ENCODE peak calls at places on chromosomes 16 and 17, in ten cellular contexts. O is DND-41; B is CD4-positive, alpha-beta memory T cell; H is body of pancreas; V is lung; P is tibial artery; N is fibroblast of lung; Q is K562; U is Peyer's patch; R is neural progenitor cell. F is an unnamed sample.

GRCh38 chr17:60573139-60573975 is 26.6 kb upstream of the PPM1D start:
- DNase-seq in B (no peak), H (peak), V (no peak), R (no peak), Q (no peak), U (no peak), N (peak), O (no peak), P (no peak), F (no peak)

GRCh38 chr16:29710227-29711219 is 31.5 kb downstream of the QPRT start:
- DNase-seq in P (no peak), Q (peak), B (peak), H (peak), U (peak), O (peak), R (peak), V (no peak), N (peak), F (no peak)

GRCh38 chr16:28101533-28101890 is 38.0 kb upstream of the GSG1L start:
- DNase-seq in P (no peak), H (no peak), B (no peak), R (no peak), U (peak), V (no peak), O (no peak), N (no peak), Q (no peak), F (no peak)

GRCh38 chr16:81094771-81095251 is 1.4 kb downstream of the GCSH start:
- DNase-seq in O (no peak), N (peak), V (no peak), P (no peak), U (no peak), H (no peak), B (no peak), Q (no peak), R (no peak), F (no peak)

GRCh38 chr17:39143552-39144093 is 7.8 kb downstream of the PLXDC1 start:
- DNase-seq in H (no peak), P (peak), U (no peak), O (no peak), B (no peak), V (no peak), R (no peak), Q (no peak), N (no peak), F (peak)

GRCh38 chr16:74813109-74813641 is 38.6 kb upstream of the FA2H start:
- DNase-seq in H (peak), O (peak), P (peak), R (peak), V (peak), B (peak), N (peak), Q (peak), U (peak), F (peak)

GRCh38 chr16:53131363-53132071 is 76.7 kb downstream of the CHD9 start:
- DNase-seq in H (peak), R (no peak), U (peak), P (peak), O (peak), B (peak), V (peak), N (peak), Q (peak), F (peak)

GRCh38 chr16:65574311-65574966 is 452.6 kb upstream of the CDH11 start:
- DNase-seq in P (no peak), H (no peak), U (no peak), N (no peak), B (no peak), R (no peak), O (no peak), V (no peak), Q (no peak), F (no peak)

GRCh38 chr17:71633391-71633849 is 487.4 kb upstream of the SOX9 start:
- DNase-seq in U (peak), O (no peak), P (no peak), R (no peak), Q (no peak), N (peak), H (no peak), B (no peak), V (no peak), F (no peak)

GRCh38 chr16:3876695-3877094 is 3.8 kb downstream of the CREBBP start:
- DNase-seq in N (peak), H (no peak), P (no peak), U (no peak), O (no peak), B (no peak), R (no peak), V (no peak), Q (no peak), F (no peak)

GRCh38 chr17:16243385-16243784 is 26.4 kb downstream of the PIGL start:
- DNase-seq in N (no peak), Q (no peak), V (no peak), O (no peak), B (no peak), R (no peak), U (no peak), H (no peak), P (no peak), F (no peak)

GRCh38 chr16:57258910-57259475 is 13.9 kb downstream of the ARL2BP start:
- DNase-seq in R (no peak), V (no peak), U (peak), B (no peak), Q (no peak), H (no peak), O (no peak), N (no peak), P (no peak), F (no peak)

GRCh38 chr16:66515543-66516171 is 34.3 kb downstream of the TK2 start:
- DNase-seq in U (peak), R (no peak), O (peak), N (peak), V (no peak), H (no peak), Q (peak), B (no peak), P (peak), F (no peak)

GRCh38 chr17:82110298-82110697 is 12.3 kb upstream of the FASN start:
- DNase-seq in V (no peak), Q (no peak), H (no peak), B (no peak), R (no peak), P (no peak), N (no peak), O (no peak), U (no peak), F (no peak)

GRCh38 chr16:80007216-80007615 is 406.7 kb upstream of the MAF start:
- DNase-seq in U (no peak), V (no peak), P (no peak), H (no peak), B (no peak), Q (no peak), N (peak), R (no peak), O (no peak), F (no peak)

GRCh38 chr16:14320406-14320805 is 249.3 kb downstream of the MRTFB start:
- DNase-seq in N (no peak), B (no peak), R (no peak), Q (no peak), H (no peak), O (no peak), U (no peak), V (no peak), P (no peak), F (no peak)

GRCh38 chr17:39486242-39486641 is 25.0 kb downstream of the CDK12 start:
- DNase-seq in N (peak), B (no peak), R (no peak), V (no peak), P (no peak), O (no peak), U (no peak), Q (no peak), H (no peak), F (peak)

GRCh38 chr17:72134560-72135399 is 14.0 kb downstream of the SOX9 start:
- DNase-seq in R (no peak), N (peak), B (no peak), O (no peak), U (no peak), P (no peak), Q (no peak), H (no peak), V (no peak), F (no peak)

GRCh38 chr17:82412535-82413520 is 5.3 kb upstream of the HEXD start:
- DNase-seq in Q (no peak), N (no peak), H (peak), P (no peak), B (no peak), R (no peak), O (no peak), U (no peak), V (no peak), F (no peak)

DNA sequence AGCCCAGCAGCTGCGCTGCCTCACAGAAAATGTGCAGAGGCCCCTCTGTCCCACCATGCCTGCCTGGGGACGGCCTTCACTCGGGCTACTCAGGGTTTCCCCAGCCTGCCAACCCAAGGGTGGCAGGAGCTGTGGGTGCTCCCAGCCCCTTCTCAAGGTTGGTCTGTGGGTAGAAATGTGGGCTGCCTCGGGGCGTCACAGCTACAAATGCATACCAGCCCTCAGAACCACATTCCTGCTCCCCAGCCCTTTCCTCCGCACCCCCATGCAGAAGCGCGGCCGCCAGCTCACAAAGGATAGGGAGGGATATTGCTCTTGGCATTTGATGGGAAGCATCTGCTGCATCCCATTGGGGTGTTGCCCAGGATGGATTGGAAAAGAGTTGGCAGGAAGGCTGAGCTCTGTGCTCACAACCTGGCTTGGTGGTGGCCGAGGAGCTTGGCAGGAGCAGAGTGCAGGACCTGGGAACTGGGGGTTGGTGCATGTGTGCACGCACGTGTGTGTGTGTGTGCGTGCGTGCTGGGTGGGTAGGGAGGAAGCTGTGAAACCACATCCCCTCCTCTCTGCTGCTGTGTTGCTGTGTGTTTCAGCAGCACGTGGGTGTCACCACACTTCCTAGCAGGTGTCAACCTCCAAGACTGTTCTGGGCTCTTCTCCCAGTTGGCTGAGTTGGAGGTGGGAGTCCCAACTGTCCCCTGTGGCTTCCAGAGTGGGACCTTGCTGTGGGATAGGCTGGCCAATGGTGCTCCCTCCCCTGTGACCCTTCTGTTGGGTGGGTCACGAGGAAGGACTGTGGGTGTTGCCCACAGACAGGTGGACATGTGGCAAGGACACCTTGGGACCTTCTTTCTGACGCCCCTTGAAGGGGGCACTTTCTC is 304.5 kb downstream of the SEC14L1 start:
- DNase-seq in B (peak), P (peak), N (peak), R (no peak), H (no peak), O (peak), U (peak), V (no peak), Q (no peak), F (peak)
- H3K27ac ChIP-seq in B (peak), P (peak), N (peak), R (no peak), H (peak), O (peak), U (peak), V (peak), Q (peak), F (peak)

GRCh38 chr16:15597135-15597534 is 45.8 kb downstream of the MARF1 start:
- DNase-seq in Q (no peak), U (no peak), R (no peak), N (no peak), O (no peak), V (no peak), B (no peak), H (no peak), P (no peak), F (no peak)

GRCh38 chr16:15593235-15593634 is 49.7 kb downstream of the MARF1 start:
- DNase-seq in B (no peak), N (no peak), H (no peak), R (no peak), P (peak), Q (peak), V (no peak), U (no peak), O (no peak), F (peak)

GRCh38 chr16:15586716-15587115 is 56.2 kb downstream of the MARF1 start:
- DNase-seq in B (no peak), H (no peak), Q (no peak), U (no peak), R (no peak), V (no peak), N (no peak), P (no peak), O (no peak), F (no peak)

GRCh38 chr16:15587152-15587825 is 55.7 kb downstream of the MARF1 start:
- DNase-seq in V (no peak), O (no peak), R (no peak), N (no peak), Q (no peak), P (no peak), B (no peak), U (no peak), H (no peak), F (no peak)

DNA sequence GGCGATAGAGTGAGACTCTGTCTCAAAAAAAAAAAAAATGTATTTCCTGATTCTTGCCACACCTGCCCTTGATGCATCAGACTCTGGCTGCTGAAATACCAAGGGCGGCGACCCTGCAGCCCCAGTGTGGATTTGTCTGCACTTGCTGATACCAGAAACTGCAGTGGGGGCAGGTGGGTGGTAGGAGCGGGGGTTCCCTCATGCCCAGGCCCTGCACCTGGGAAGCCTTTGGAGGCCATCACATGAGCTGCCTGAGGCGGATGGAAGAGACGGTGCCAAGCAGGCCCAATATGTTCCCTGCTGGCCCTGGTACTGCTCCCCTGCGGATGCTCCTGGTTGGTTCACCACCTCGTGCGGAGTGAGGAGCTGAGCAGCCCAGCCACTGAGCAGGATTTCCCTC is 50.6 kb downstream of the MARF1 start:
- DNase-seq in H (no peak), B (no peak), O (no peak), N (no peak), V (no peak), P (no peak), Q (no peak), U (no peak), R (no peak), F (no peak)
- H3K27ac ChIP-seq in H (no peak), B (no peak), O (no peak), N (no peak), V (peak), P (no peak), Q (peak), U (peak), R (no peak), F (no peak)

GRCh38 chr16:86903068-86903467 is 324.7 kb downstream of the FOXL1 start:
- DNase-seq in P (no peak), N (no peak), O (no peak), H (no peak), Q (no peak), U (no peak), V (no peak), R (no peak), B (no peak), F (no peak)

GRCh38 chr16:86899156-86899555 is 320.8 kb downstream of the FOXL1 start:
- DNase-seq in P (no peak), O (no peak), V (no peak), U (no peak), B (no peak), N (no peak), R (no peak), H (no peak), Q (no peak), F (no peak)

GRCh38 chr16:86899757-86900156 is 321.4 kb downstream of the FOXL1 start:
- DNase-seq in V (no peak), O (no peak), N (peak), P (no peak), B (no peak), R (no peak), U (no peak), Q (no peak), H (no peak), F (no peak)

GRCh38 chr16:86898386-86898785 is 320.0 kb downstream of the FOXL1 start:
- DNase-seq in H (no peak), R (no peak), B (no peak), V (no peak), O (no peak), N (no peak), Q (no peak), P (no peak), U (no peak), F (no peak)

GRCh38 chr16:86901483-86901882 is 323.1 kb downstream of the FOXL1 start:
- DNase-seq in Q (peak), H (peak), O (no peak), B (no peak), N (peak), R (no peak), U (no peak), V (no peak), P (no peak), F (no peak)
- H3K27ac ChIP-seq in Q (no peak), H (no peak), O (no peak), B (no peak), N (no peak), R (no peak), U (no peak), V (no peak), P (no peak), F (no peak)

GRCh38 chr17:51103451-51103850 is 17.2 kb downstream of the SPAG9 start:
- DNase-seq in V (peak), H (no peak), O (no peak), B (no peak), R (no peak), U (peak), P (no peak), N (peak), Q (no peak), F (no peak)

GRCh38 chr17:51103050-51103449 is 17.6 kb downstream of the SPAG9 start:
- DNase-seq in U (no peak), O (no peak), V (no peak), H (no peak), R (no peak), P (no peak), Q (no peak), N (no peak), B (no peak), F (no peak)

GRCh38 chr17:51097708-51098446 is 22.8 kb downstream of the SPAG9 start:
- DNase-seq in Q (no peak), B (no peak), P (no peak), R (no peak), U (peak), N (no peak), O (no peak), H (peak), V (no peak), F (no peak)
- H3K27ac ChIP-seq in Q (no peak), B (no peak), P (no peak), R (no peak), U (no peak), N (no peak), O (no peak), H (peak), V (no peak), F (no peak)

F was measured in right cardiac atrium.